ENCODE peak calls at places on chromosomes 7 and 10, in eight cellular contexts. K is IMR-90, F is gastrocnemius medialis, D is esophagus muscularis mucosa, P is HCT116, T is HepG2, C is transverse colon, M is uterus. N is an unnamed sample.

GRCh38 chr10:84194424-84195043 is at the start of gene CDHR1:
- DNase-seq in M (no peak), F (no peak), C (peak; percentile 72), T (no peak), K (no peak), D (no peak), P (no peak), N (no peak)

GRCh38 chr7:50661345-50662058 is 96.3 kb upstream of the DDC start:
- DNase-seq in C (no peak), K (no peak), D (no peak), T (no peak), P (no peak), F (no peak), M (no peak), N (no peak)

GRCh38 chr7:30690011-30690410 is 7.8 kb upstream of the CRHR2 start:
- DNase-seq in F (no peak), D (no peak), P (no peak), K (no peak), M (no peak), C (no peak), T (no peak), N (no peak)

GRCh38 chr10:114261116-114261515 is 22.1 kb downstream of the VWA2 start:
- DNase-seq in P (no peak), C (no peak), F (no peak), D (no peak), K (peak; percentile 54), M (no peak), T (no peak), N (no peak)

GRCh38 chr10:63697956-63698814 is 177.0 kb downstream of the REEP3 start:
- DNase-seq in F (no peak), M (no peak), K (no peak), P (no peak), T (no peak), D (no peak), C (no peak), N (no peak)

GRCh38 chr10:88156341-88156740 is 292.9 kb downstream of the PTEN start:
- DNase-seq in T (no peak), D (no peak), K (peak; percentile 92), C (no peak), F (no peak), P (no peak), M (no peak), N (no peak)

GRCh38 chr10:123995082-123995460 is 98.3 kb downstream of the CHST15 start:
- DNase-seq in F (no peak), M (no peak), K (peak; percentile 2), T (no peak), D (peak; percentile 83), C (no peak), P (peak; percentile 32), N (no peak)

GRCh38 chr7:116738378-116738777 is 66.4 kb downstream of the MET start:
- DNase-seq in F (no peak), T (peak; percentile 41), P (no peak), C (no peak), K (no peak), D (no peak), M (no peak), N (no peak)

GRCh38 chr10:44818721-44819127 is 92.4 kb upstream of the TMEM72 start:
- DNase-seq in P (no peak), T (no peak), K (peak; percentile 50), F (no peak), C (no peak), M (no peak), D (peak; percentile 83), N (no peak)

GRCh38 chr10:129680661-129681344 is 213.8 kb downstream of the MGMT start:
- DNase-seq in P (no peak), C (no peak), F (no peak), D (peak; percentile 42), K (no peak), M (no peak), T (no peak), N (no peak)

GRCh38 chr10:10294801-10295515 is 722.7 kb upstream of the CELF2 start:
- DNase-seq in K (no peak), C (no peak), M (no peak), D (no peak), F (no peak), P (no peak), T (no peak), N (no peak)

GRCh38 chr10:35399414-35400009 is 63.2 kb downstream of the CCNY start:
- DNase-seq in C (no peak), F (no peak), T (no peak), M (no peak), P (no peak), K (no peak), D (no peak), N (no peak)

GRCh38 chr10:11493646-11494045 is 117.8 kb downstream of the USP6NL start:
- DNase-seq in C (no peak), P (no peak), M (no peak), K (no peak), D (no peak), T (no peak), F (no peak), N (no peak)

GRCh38 chr10:51063659-51064535 is 10.4 kb upstream of the PRKG1 start:
- DNase-seq in M (no peak), F (no peak), P (peak; percentile 15), K (peak; percentile 77), D (no peak), T (peak; percentile 7), C (no peak), N (no peak)

GRCh38 chr7:11261470-11261869 is 287.8 kb downstream of the PHF14 start:
- DNase-seq in F (no peak), D (no peak), C (no peak), M (no peak), T (peak; percentile 6), P (peak; percentile 4), K (no peak), N (peak; percentile 39)

DNA sequence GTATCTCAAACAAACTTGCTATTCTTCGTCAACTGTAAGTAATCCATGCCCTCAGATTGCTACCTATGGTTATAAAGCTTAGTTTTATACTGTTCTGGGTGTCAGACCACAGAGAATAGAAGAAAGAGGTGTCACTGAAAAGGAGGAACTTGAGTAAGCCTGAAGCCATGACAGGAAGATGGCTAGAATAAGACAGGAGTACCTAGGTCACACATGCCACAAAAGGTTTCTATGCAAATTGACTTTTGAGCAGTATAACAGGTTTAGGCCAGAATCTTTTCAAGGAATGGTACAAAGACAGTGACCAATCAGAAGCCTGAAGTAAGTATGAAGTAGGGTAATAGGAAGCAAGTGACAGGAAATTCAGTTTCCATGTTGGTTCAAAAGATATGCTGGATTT is 23.5 kb downstream of the FBXW4 start:
- DNase-seq in K (no peak), F (no peak), C (no peak), P (no peak), M (no peak), T (no peak), D (no peak), N (no peak)
- H3K36me3 ChIP-seq in K (peaks cover 33% of the 10 kb centered on the region), F (peaks cover 42% of the 10 kb centered on the region), C (peaks cover 57% of the 10 kb centered on the region), P (no peaks in the 10 kb centered on the region), M (no peaks in the 10 kb centered on the region), T (peaks cover 18% of the 10 kb centered on the region), D (peaks cover 71% of the 10 kb centered on the region), N (no peaks in the 10 kb centered on the region)

GRCh38 chr10:24694086-24694485 is 29.6 kb downstream of the ARHGAP21 start:
- DNase-seq in K (peak; percentile 47), C (no peak), D (no peak), T (no peak), P (no peak), M (no peak), F (no peak), N (no peak)
- TF ChIP-seq POLR2A in K (no peak), C (no peak), D (no peak), T (no peak), P (no peak), M (no peak), F (no peak), N (no peak)

GRCh38 chr7:151566897-151567320 is 47.2 kb upstream of the RHEB start:
- DNase-seq in C (no peak), M (peak; percentile 55), F (no peak), K (peak; percentile 67), P (no peak), D (no peak), T (no peak), N (peak; percentile 69)
- H3K36me3 ChIP-seq in C (peaks cover 30% of the 10 kb centered on the region), M (no peaks in the 10 kb centered on the region), F (peaks cover 10% of the 10 kb centered on the region), K (peaks cover 14% of the 10 kb centered on the region), P (no peaks in the 10 kb centered on the region), D (peaks cover 39% of the 10 kb centered on the region), T (no peaks in the 10 kb centered on the region), N (no peaks in the 10 kb centered on the region)

GRCh38 chr7:76047811-76048667 is at the start of the genes MDH2 and STYXL1:
- DNase-seq in C (peak; percentile 96), F (peak; percentile 96), P (peak; percentile 91), K (peak; percentile 95), T (peak; percentile 95), M (peak; percentile 93), D (peak; percentile 98), N (peak; percentile 91)
- TF ChIP-seq POLR2A in C (peak; percentile 93), F (peak; percentile 92), P (peak; percentile 75), K (peak; percentile 89), T (peak; percentile 92), M (peak; percentile 78), D (peak; percentile 80), N (peak; percentile 72)

N was measured in prostate gland.